ENCODE peak calls at places on chromosomes 5 and 9, in five cellular contexts. Y, O, N, V and Q are unnamed samples.

GRCh38 chr9:137619240-137620090 is 660 bp downstream of the EHMT1 start:
- DNase-seq in Y (no peak), O (peak), N (peak), V (no peak), Q (no peak)

GRCh38 chr5:3036041-3036440 is 284.6 kb upstream of the IRX2 start:
- DNase-seq in Y (no peak), O (no peak), N (no peak), V (no peak), Q (no peak)

GRCh38 chr5:167614294-167615104 is 676.9 kb upstream of the WWC1 start:
- DNase-seq in Y (no peak), O (no peak), N (no peak), V (no peak), Q (no peak)

GRCh38 chr5:168286386-168286785 is 5.1 kb upstream of the WWC1 start:
- DNase-seq in Y (no peak), O (peak), N (no peak), V (no peak), Q (no peak)

GRCh38 chr9:127588740-127589506 is 23.2 kb upstream of the STXBP1 start:
- DNase-seq in Y (no peak), O (no peak), N (no peak), V (no peak), Q (no peak)

GRCh38 chr9:70260606-70261005 is 1.8 kb downstream of the SMC5 start:
- DNase-seq in Y (no peak), O (no peak), N (no peak), V (no peak), Q (no peak)

GRCh38 chr5:121378559-121379359 is 472.9 kb upstream of the FTMT start:
- DNase-seq in Y (no peak), O (no peak), N (no peak), V (no peak), Q (no peak)

GRCh38 chr5:33346534-33346933 is 94.2 kb upstream of the TARS1 start:
- DNase-seq in Y (no peak), O (no peak), N (no peak), V (no peak), Q (no peak)

GRCh38 chr9:126151031-126151670 is 175.5 kb upstream of the MVB12B start:
- DNase-seq in Y (no peak), O (no peak), N (no peak), V (no peak), Q (no peak)

GRCh38 chr5:115571441-115571878 is 26.9 kb upstream of the FEM1C start:
- DNase-seq in Y (no peak), O (peak), N (no peak), V (peak), Q (peak)

GRCh38 chr5:176772271-176773210 is 37.8 kb upstream of the UNC5A start:
- DNase-seq in Y (no peak), O (no peak), N (no peak), V (no peak), Q (no peak)

GRCh38 chr9:25613709-25614108 is 64.5 kb downstream of the TUSC1 start:
- DNase-seq in Y (no peak), O (no peak), N (no peak), V (no peak), Q (no peak)

GRCh38 chr5:6766558-6767191 is 53.4 kb downstream of the TENT4A start:
- DNase-seq in Y (no peak), O (peak), N (peak), V (no peak), Q (peak)

GRCh38 chr5:164360589-164360988 is 855.2 kb downstream of the MAT2B start:
- DNase-seq in Y (no peak), O (no peak), N (no peak), V (no peak), Q (no peak)

GRCh38 chr5:14902826-14903560 is 31.4 kb upstream of the ANKH start:
- DNase-seq in Y (no peak), O (no peak), N (peak), V (no peak), Q (no peak)

GRCh38 chr9:136020206-136020605 is 59.0 kb upstream of the UBAC1 start:
- DNase-seq in Y (no peak), O (no peak), N (no peak), V (no peak), Q (no peak)

GRCh38 chr5:3512291-3512690 is 83.3 kb upstream of the IRX1 start:
- DNase-seq in Y (no peak), O (no peak), N (no peak), V (no peak), Q (no peak)

GRCh38 chr5:142364251-142365145 is 39.7 kb upstream of the SPRY4 start:
- DNase-seq in Y (no peak), O (peak), N (peak), V (no peak), Q (no peak)

GRCh38 chr9:136286359-136286986 is 17.4 kb downstream of the CCDC187 start:
- DNase-seq in Y (no peak), O (no peak), N (no peak), V (no peak), Q (no peak)

GRCh38 chr9:133050781-133051180 is 11.0 kb upstream of the CEL start:
- DNase-seq in Y (no peak), O (no peak), N (no peak), V (no peak), Q (no peak)

GRCh38 chr5:139105621-139106071 is 92.5 kb downstream of the SIL1 start:
- DNase-seq in Y (no peak), O (peak), N (no peak), V (peak), Q (peak)
- H3K27ac ChIP-seq in Y (no peak), O (peak), N (no peak), V (no peak), Q (peak)

GRCh38 chr5:43602818-43603534 is at the start of gene NNT:
- DNase-seq in Y (peak), O (peak), N (peak), V (peak), Q (peak)

GRCh38 chr5:43603535-43604363 is 769 bp downstream of the NNT start:
- DNase-seq in Y (peak), O (peak), N (peak), V (no peak), Q (peak)

GRCh38 chr5:43601454-43602260 is 1.3 kb upstream of the NNT start:
- DNase-seq in Y (no peak), O (no peak), N (peak), V (no peak), Q (no peak)

GRCh38 chr5:43604699-43605098 is 1.7 kb downstream of the NNT start:
- DNase-seq in Y (no peak), O (no peak), N (no peak), V (no peak), Q (no peak)

GRCh38 chr5:43602456-43602817 is 543 bp upstream of the NNT start:
- DNase-seq in Y (peak), O (peak), N (peak), V (peak), Q (no peak)
- H3K27ac ChIP-seq in Y (peak), O (peak), N (peak), V (peak), Q (peak)

DNA sequence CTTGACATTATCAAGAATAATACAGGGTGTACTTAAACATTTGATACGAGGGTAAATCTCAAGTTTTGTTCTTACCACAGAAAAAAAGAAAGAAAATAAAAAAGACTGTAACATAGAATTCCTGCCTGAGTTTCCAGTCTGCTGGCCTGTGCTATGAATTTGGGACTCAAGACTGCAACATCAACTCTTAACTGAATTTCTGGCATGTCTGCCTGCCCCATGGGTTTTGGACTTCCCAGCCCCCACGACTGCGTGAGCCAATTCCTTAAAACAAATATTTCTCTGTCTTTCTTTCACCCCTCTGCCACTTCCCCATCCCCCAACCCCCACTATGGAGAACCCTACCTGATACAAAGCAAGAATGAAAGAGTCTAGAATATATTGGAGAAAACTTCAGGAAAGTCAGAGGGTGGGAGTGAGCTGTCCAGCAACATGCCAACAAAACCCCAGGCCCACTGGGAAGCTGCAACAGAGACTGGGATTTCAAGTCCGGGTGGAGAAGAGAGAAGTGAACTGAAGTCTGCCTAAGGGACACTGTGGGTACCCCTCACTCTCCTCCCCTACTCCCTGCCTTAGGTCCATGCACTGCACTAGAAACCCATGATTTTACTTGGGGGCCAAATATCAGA is 43.0 kb downstream of the MARCHF3 start:
- DNase-seq in Y (no peak), O (no peak), N (no peak), V (no peak), Q (no peak)
- H3K27ac ChIP-seq in Y (no peak), O (no peak), N (no peak), V (no peak), Q (no peak)

GRCh38 chr5:54655761-54656160 is 138.2 kb downstream of the SNX18 start:
- DNase-seq in Y (no peak), O (no peak), N (no peak), V (no peak), Q (no peak)
- H3K27ac ChIP-seq in Y (no peak), O (peak), N (no peak), V (no peak), Q (no peak)

GRCh38 chr5:138038826-138039225 is 5.9 kb upstream of the FAM13B start:
- DNase-seq in Y (no peak), O (no peak), N (no peak), V (no peak), Q (no peak)
- H3K27ac ChIP-seq in Y (no peak), O (no peak), N (no peak), V (no peak), Q (peak)

GRCh38 chr5:126056362-126056761 is 366.8 kb upstream of the GRAMD2B start:
- DNase-seq in Y (no peak), O (no peak), N (no peak), V (no peak), Q (no peak)
- H3K27ac ChIP-seq in Y (no peak), O (no peak), N (no peak), V (no peak), Q (no peak)